ENCODE peak calls at places on chromosomes 1 and 21, in seven cellular contexts. K is endothelial cell; J is HS-27A; C is stimulated activated effector memory CD8-positive, alpha-beta T cell treated with anti-CD3 and anti-CD28 coated beads, Interleukin-12 subunit alpha, Interleukin-12 subunit beta, amount 100 ng/mL, for 72 hours; V is body of pancreas; X is central memory CD4-positive, alpha-beta T cell; G is head of caudate nucleus. H is an unnamed sample.

GRCh38 chr1:33377750-33378149 is 53.1 kb downstream of the PHC2 start:
- DNase-seq in K (no peak), J (no peak), C (no peak), V (no peak), X (no peak), G (no peak), H (no peak)

GRCh38 chr1:208093754-208094719 is 150.1 kb downstream of the PLXNA2 start:
- DNase-seq in K (peak; percentile 77), J (peak; percentile 14), C (peak; percentile 75), V (peak; percentile 82), X (peak; percentile 16), G (peak; percentile 74), H (peak; percentile 60)

GRCh38 chr1:71916894-71917293 is 365.4 kb downstream of the NEGR1 start:
- DNase-seq in K (no peak), J (no peak), C (no peak), V (no peak), X (no peak), G (no peak), H (no peak)

GRCh38 chr21:33395866-33396265 is 7.3 kb upstream of the IFNGR2 start:
- DNase-seq in K (no peak), J (no peak), C (no peak), V (no peak), X (no peak), G (no peak), H (no peak)

GRCh38 chr1:78836736-78837135 is 169.8 kb downstream of the ADGRL4 start:
- DNase-seq in K (no peak), J (no peak), C (no peak), V (no peak), X (no peak), G (no peak), H (no peak)

GRCh38 chr1:244099258-244099930 is 48.3 kb downstream of the ZBTB18 start:
- DNase-seq in K (no peak), J (no peak), C (no peak), V (no peak), X (no peak), G (no peak), H (no peak)

GRCh38 chr1:201999625-202000238 is 10.7 kb upstream of the ELF3 start:
- DNase-seq in K (no peak), J (no peak), C (no peak), V (peak; percentile 58), X (no peak), G (peak; percentile 44), H (no peak)

GRCh38 chr1:15929258-15929935 is 46.5 kb downstream of the ZBTB17 start:
- DNase-seq in K (no peak), J (no peak), C (no peak), V (peak; percentile 69), X (no peak), G (no peak), H (peak; percentile 10)

GRCh38 chr21:43913928-43914327 is 48.9 kb downstream of the AGPAT3 start:
- DNase-seq in K (no peak), J (no peak), C (no peak), V (no peak), X (no peak), G (no peak), H (no peak)

GRCh38 chr1:111512132-111512874 is 8.9 kb upstream of the ADORA3 start:
- DNase-seq in K (no peak), J (no peak), C (no peak), V (no peak), X (no peak), G (no peak), H (no peak)

GRCh38 chr1:199758626-199759255 is 268.8 kb upstream of the NR5A2 start:
- DNase-seq in K (no peak), J (no peak), C (no peak), V (no peak), X (no peak), G (no peak), H (no peak)

GRCh38 chr1:217275617-217276398 is 355.1 kb downstream of the GPATCH2 start:
- DNase-seq in K (no peak), J (no peak), C (no peak), V (no peak), X (no peak), G (no peak), H (no peak)

GRCh38 chr1:114979278-114979891 is 50.2 kb upstream of the TSHB start:
- DNase-seq in K (peak; percentile 72), J (peak; percentile 39), C (peak; percentile 76), V (peak; percentile 80), X (peak; percentile 57), G (peak; percentile 76), H (peak; percentile 87)

GRCh38 chr21:35075546-35075945 is 26.4 kb upstream of the RUNX1 start:
- DNase-seq in K (no peak), J (no peak), C (no peak), V (peak; percentile 8), X (no peak), G (no peak), H (peak; percentile 21)

GRCh38 chr1:82515650-82516049 is 714.9 kb downstream of the ADGRL2 start:
- DNase-seq in K (no peak), J (no peak), C (no peak), V (no peak), X (no peak), G (no peak), H (no peak)

GRCh38 chr1:117093870-117094621 is 27.5 kb downstream of the TRIM45 start:
- DNase-seq in K (peak; percentile 11), J (no peak), C (no peak), V (no peak), X (peak; percentile 14), G (peak; percentile 18), H (no peak)

GRCh38 chr1:47650205-47650604 is 212.4 kb downstream of the FOXD2 start:
- DNase-seq in K (no peak), J (peak; percentile 36), C (no peak), V (peak; percentile 21), X (no peak), G (no peak), H (peak; percentile 42)

GRCh38 chr1:94552071-94552586 is 10.6 kb upstream of the F3 start:
- DNase-seq in K (no peak), J (no peak), C (no peak), V (no peak), X (no peak), G (no peak), H (no peak)

GRCh38 chr21:46092026-46092764 is 5.7 kb upstream of the COL6A2 start:
- DNase-seq in K (no peak), J (no peak), C (no peak), V (no peak), X (no peak), G (no peak), H (peak; percentile 90)

GRCh38 chr1:61518670-61519400 is 206.1 kb downstream of the TM2D1 start:
- DNase-seq in K (no peak), J (no peak), C (no peak), V (no peak), X (no peak), G (no peak), H (no peak)

GRCh38 chr1:246724725-246725095 is 501 bp downstream of the SCCPDH start:
- DNase-seq in K (no peak), J (peak; percentile 34), C (no peak), V (peak; percentile 18), X (no peak), G (no peak), H (no peak)

GRCh38 chr1:63073530-63074306 is 248.6 kb upstream of the FOXD3 start:
- DNase-seq in K (peak; percentile 36), J (no peak), C (no peak), V (peak; percentile 31), X (no peak), G (peak; percentile 76), H (no peak)

GRCh38 chr1:221117548-221117951 is 238.3 kb downstream of the HLX start:
- DNase-seq in K (no peak), J (no peak), C (no peak), V (peak; percentile 79), X (no peak), G (no peak), H (no peak)

GRCh38 chr1:226397011-226397926 is 10.6 kb downstream of the PARP1 start:
- DNase-seq in K (no peak), J (no peak), C (no peak), V (no peak), X (no peak), G (no peak), H (peak; percentile 64)

GRCh38 chr1:8011923-8012858 is 13.9 kb downstream of the ERRFI1 start:
- DNase-seq in K (no peak), J (no peak), C (no peak), V (no peak), X (no peak), G (peak; percentile 37), H (no peak)